ENCODE peak calls at places on chromosomes 1 and 21, in eight cellular contexts. B is HFFc6, N is RPMI7951, R is HEK293T, P is smooth muscle cell of the brain vasculature, F is keratinocyte, Q is AG09309, C is suprapubic skin. V is an unnamed sample.

GRCh38 chr1:5577255-5578040 is 414.8 kb downstream of the NPHP4 start:
- DNase-seq in B (no peak), N (no peak), R (no peak), P (no peak), F (no peak), Q (no peak), C (no peak), V (no peak)

GRCh38 chr1:2468540-2468939 is 7.5 kb upstream of the PLCH2 start:
- DNase-seq in B (no peak), N (no peak), R (no peak), P (no peak), F (no peak), Q (no peak), C (no peak), V (no peak)

GRCh38 chr1:10867914-10868598 is 71.6 kb upstream of the CASZ1 start:
- DNase-seq in B (no peak), N (no peak), R (no peak), P (no peak), F (no peak), Q (no peak), C (no peak), V (no peak)

GRCh38 chr1:77382361-77382760 is 100.5 kb downstream of the AK5 start:
- DNase-seq in B (no peak), N (no peak), R (no peak), P (no peak), F (no peak), Q (no peak), C (no peak), V (no peak)

GRCh38 chr1:74964508-74964907 is 169.7 kb upstream of the LHX8 start:
- DNase-seq in B (no peak), N (peak; percentile 19), R (peak; percentile 66), P (no peak), F (no peak), Q (no peak), C (no peak), V (no peak)

GRCh38 chr21:44533891-44534627 is 5.9 kb downstream of the KRTAP10-1 start:
- DNase-seq in B (no peak), N (no peak), R (peak; percentile 38), P (no peak), F (no peak), Q (no peak), C (peak; percentile 74), V (no peak)

GRCh38 chr1:30788580-30789387 is 31.2 kb upstream of the LAPTM5 start:
- DNase-seq in B (no peak), N (no peak), R (no peak), P (no peak), F (no peak), Q (no peak), C (no peak), V (no peak)

GRCh38 chr21:45833437-45833836 is 148.1 kb upstream of the COL6A1 start:
- DNase-seq in B (no peak), N (no peak), R (no peak), P (no peak), F (no peak), Q (no peak), C (peak; percentile 73), V (no peak)

GRCh38 chr1:244049969-244050834 is 881 bp upstream of the ZBTB18 start:
- DNase-seq in B (no peak), N (peak; percentile 7), R (no peak), P (no peak), F (no peak), Q (no peak), C (no peak), V (no peak)

GRCh38 chr1:30417001-30417700 is 306.2 kb downstream of the MATN1 start:
- DNase-seq in B (no peak), N (no peak), R (peak; percentile 5), P (no peak), F (no peak), Q (no peak), C (peak; percentile 56), V (no peak)

GRCh38 chr1:83500987-83501591 is 497.8 kb downstream of the TTLL7 start:
- DNase-seq in B (no peak), N (no peak), R (no peak), P (no peak), F (no peak), Q (no peak), C (no peak), V (no peak)

GRCh38 chr1:83808536-83808935 is 190.4 kb downstream of the TTLL7 start:
- DNase-seq in B (no peak), N (no peak), R (no peak), P (no peak), F (no peak), Q (no peak), C (no peak), V (no peak)

GRCh38 chr1:115575661-115576060 is 66.1 kb upstream of the VANGL1 start:
- DNase-seq in B (no peak), N (no peak), R (no peak), P (no peak), F (no peak), Q (no peak), C (no peak), V (no peak)

V was measured in caudate nucleus.